ENCODE peak calls at places on chromosome 1, in six cellular contexts. E is T-cell; F is stimulated activated CD4-positive, alpha-beta T cell treated with anti-CD3 and anti-CD28 coated beads, Interleukin-4, amount 100 ng/mL, for 48 hours; X is G401; D is GM12891; G is HuH-7. S is an unnamed sample.

GRCh38 chr1:217620814-217621213 is 10.1 kb downstream of the GPATCH2 start:
- DNase-seq in D (peak), F (no peak), E (no peak), G (no peak), X (no peak), S (no peak)

GRCh38 chr1:210626341-210626740 is 297.6 kb downstream of the HHAT start:
- DNase-seq in X (no peak), G (no peak), E (no peak), F (no peak), D (no peak), S (no peak)

GRCh38 chr1:54812801-54813478 is 11.8 kb upstream of the TTC22 start:
- DNase-seq in X (no peak), G (no peak), D (no peak), E (no peak), F (no peak), S (no peak)

GRCh38 chr1:25523512-25523911 is 19.9 kb upstream of the LDLRAP1 start:
- DNase-seq in G (peak), F (no peak), E (no peak), X (peak), D (no peak), S (no peak)

GRCh38 chr1:39675220-39675619 is 3.3 kb upstream of the NT5C1A start:
- DNase-seq in G (no peak), E (no peak), F (no peak), X (peak), D (no peak), S (no peak)

GRCh38 chr1:174989540-174990181 is 10.1 kb upstream of the CACYBP start:
- DNase-seq in E (no peak), G (no peak), F (no peak), X (no peak), D (no peak), S (no peak)

GRCh38 chr1:179036844-179037465 is 11.3 kb downstream of the FAM20B start:
- DNase-seq in E (no peak), G (no peak), F (no peak), X (no peak), D (no peak), S (no peak)

GRCh38 chr1:227753999-227754764 is 18.9 kb downstream of the SNAP47 start:
- DNase-seq in E (no peak), F (no peak), D (no peak), X (peak), G (no peak), S (no peak)

GRCh38 chr1:246189126-246189525 is 318.0 kb downstream of the SMYD3 start:
- DNase-seq in F (no peak), E (no peak), D (no peak), G (no peak), X (no peak), S (no peak)

GRCh38 chr1:176694713-176695112 is 231.7 kb downstream of the PAPPA2 start:
- DNase-seq in X (no peak), G (no peak), E (no peak), D (no peak), F (no peak), S (no peak)

GRCh38 chr1:7013833-7014639 is 228.8 kb downstream of the CAMTA1 start:
- DNase-seq in D (no peak), F (no peak), X (peak), G (no peak), E (no peak), S (no peak)

GRCh38 chr1:14404847-14405246 is 193.6 kb upstream of the KAZN start:
- DNase-seq in F (no peak), G (no peak), X (no peak), D (no peak), E (no peak), S (no peak)

S was measured in T-helper 2 cell.